ENCODE peak calls at places on chromosomes 6 and 20, in four cellular contexts. One of them, this sample, is unnamed.

GRCh38 chr6:142902636-142903053 is 42.3 kb downstream of the HIVEP2 start:
- DNase-seq in WTC11: no peak
- DNase-seq in SK-N-SH: peak; percentile 19
- DNase-seq in H1: no peak
- DNase-seq in this sample: peak; percentile 27

GRCh38 chr20:33554914-33555420 is 65.1 kb downstream of the CBFA2T2 start:
- DNase-seq in WTC11: no peak
- DNase-seq in SK-N-SH: no peak
- DNase-seq in H1: no peak
- DNase-seq in this sample: no peak

GRCh38 chr6:96675617-96676016 is 112.7 kb downstream of the FHL5 start:
- DNase-seq in WTC11: no peak
- DNase-seq in SK-N-SH: no peak
- DNase-seq in H1: no peak
- DNase-seq in this sample: no peak

GRCh38 chr6:112348334-112348874 is 1.3 kb downstream of the RFPL4B start:
- DNase-seq in WTC11: no peak
- DNase-seq in SK-N-SH: no peak
- DNase-seq in H1: no peak
- DNase-seq in this sample: no peak

GRCh38 chr6:157145656-157146285 is 177.5 kb downstream of the TMEM242 start:
- DNase-seq in WTC11: no peak
- DNase-seq in SK-N-SH: no peak
- DNase-seq in H1: no peak
- DNase-seq in this sample: no peak

GRCh38 chr6:116764961-116765841 is at the start of gene FAM162B:
- DNase-seq in WTC11: peak; percentile 67
- DNase-seq in SK-N-SH: peak; percentile 69
- DNase-seq in H1: peak; percentile 38
- DNase-seq in this sample: no peak

GRCh38 chr20:44020406-44021148 is 105.9 kb downstream of the TOX2 start:
- DNase-seq in WTC11: peak; percentile 24
- DNase-seq in SK-N-SH: no peak
- DNase-seq in H1: peak; percentile 15
- DNase-seq in this sample: no peak

GRCh38 chr6:24910331-24910849 is 25.4 kb downstream of the RIPOR2 start:
- DNase-seq in WTC11: peak; percentile 55
- DNase-seq in SK-N-SH: peak; percentile 62
- DNase-seq in H1: no peak
- DNase-seq in this sample: no peak

GRCh38 chr6:125810435-125810834 is 19.7 kb downstream of the NCOA7 start:
- DNase-seq in WTC11: no peak
- DNase-seq in SK-N-SH: no peak
- DNase-seq in H1: no peak
- DNase-seq in this sample: no peak

GRCh38 chr20:64069614-64070243 is 6.7 kb downstream of the TCEA2 start:
- DNase-seq in WTC11: peak; percentile 83
- DNase-seq in SK-N-SH: peak; percentile 89
- DNase-seq in H1: no peak
- DNase-seq in this sample: peak; percentile 70

GRCh38 chr6:13004610-13005009 is 288.0 kb downstream of the PHACTR1 start:
- DNase-seq in WTC11: no peak
- DNase-seq in SK-N-SH: no peak
- DNase-seq in H1: no peak
- DNase-seq in this sample: no peak

GRCh38 chr20:46307139-46307998 is 929 bp downstream of the CDH22 start:
- DNase-seq in WTC11: peak; percentile 82
- DNase-seq in SK-N-SH: peak; percentile 89
- DNase-seq in H1: peak; percentile 49
- DNase-seq in this sample: peak; percentile 91

GRCh38 chr6:121868191-121868590 is 432.7 kb downstream of the GJA1 start:
- DNase-seq in WTC11: no peak
- DNase-seq in SK-N-SH: no peak
- DNase-seq in H1: no peak
- DNase-seq in this sample: no peak

GRCh38 chr20:57428611-57429496 is 37.7 kb downstream of the RBM38 start:
- DNase-seq in WTC11: no peak
- DNase-seq in SK-N-SH: no peak
- DNase-seq in H1: no peak
- DNase-seq in this sample: no peak

GRCh38 chr6:14466278-14466677 is 348.7 kb downstream of the CD83 start:
- DNase-seq in WTC11: no peak
- DNase-seq in SK-N-SH: no peak
- DNase-seq in H1: no peak
- DNase-seq in this sample: no peak

GRCh38 chr20:63124092-63124781 is 91.7 kb downstream of the YTHDF1 start:
- DNase-seq in WTC11: peak; percentile 5
- DNase-seq in SK-N-SH: no peak
- DNase-seq in H1: no peak
- DNase-seq in this sample: no peak

GRCh38 chr6:19159087-19159486 is 678.1 kb upstream of the ID4 start:
- DNase-seq in WTC11: no peak
- DNase-seq in SK-N-SH: no peak
- DNase-seq in H1: no peak
- DNase-seq in this sample: no peak

GRCh38 chr6:148431413-148431812 is 88.8 kb downstream of the SASH1 start:
- DNase-seq in WTC11: no peak
- DNase-seq in SK-N-SH: no peak
- DNase-seq in H1: no peak
- DNase-seq in this sample: no peak

GRCh38 chr6:816510-817084 is 123.7 kb upstream of the EXOC2 start:
- DNase-seq in WTC11: no peak
- DNase-seq in SK-N-SH: no peak
- DNase-seq in H1: no peak
- DNase-seq in this sample: no peak

GRCh38 chr6:157107571-157107914 is 215.8 kb downstream of the TMEM242 start:
- DNase-seq in WTC11: no peak
- DNase-seq in SK-N-SH: no peak
- DNase-seq in H1: no peak
- DNase-seq in this sample: no peak

GRCh38 chr20:31979713-31980426 is 11.9 kb downstream of the XKR7 start:
- DNase-seq in WTC11: no peak
- DNase-seq in SK-N-SH: no peak
- DNase-seq in H1: no peak
- DNase-seq in this sample: no peak

DNA sequence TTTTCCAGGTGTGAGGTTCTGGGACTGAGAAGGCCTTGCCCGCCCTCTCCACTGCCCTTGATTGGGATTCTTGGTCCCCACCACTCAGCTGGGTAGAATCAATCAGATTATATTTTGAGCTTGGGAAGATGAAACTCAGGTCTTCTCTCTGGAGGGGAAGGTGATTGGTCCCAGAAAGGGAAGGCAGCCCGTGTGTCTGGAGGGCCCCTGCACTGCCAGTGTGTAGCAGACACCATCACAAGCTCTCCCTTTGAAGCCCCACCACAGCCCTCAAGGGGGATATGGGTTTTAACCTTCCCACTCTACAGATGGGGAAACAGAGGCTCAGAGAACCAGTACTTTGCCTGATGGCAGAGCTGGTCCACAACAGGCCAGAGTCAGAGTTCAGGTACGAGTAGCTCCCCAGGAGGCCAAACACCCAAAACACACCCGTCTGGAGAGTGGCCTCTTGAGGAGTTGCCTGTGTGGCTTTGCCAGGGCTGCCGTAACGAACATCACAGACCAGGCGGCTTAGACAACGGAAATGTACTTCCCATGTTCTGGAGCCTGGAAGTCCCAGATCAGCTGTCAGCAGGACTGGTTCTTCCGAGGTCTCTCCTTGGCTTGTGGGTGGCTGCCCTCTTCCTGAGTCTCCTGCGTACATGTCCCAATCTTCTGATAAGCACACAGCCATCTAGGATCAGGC is 205.6 kb downstream of the SYNDIG1 start:
- DNase-seq in WTC11: no peak
- DNase-seq in SK-N-SH: no peak
- DNase-seq in H1: no peak
- DNase-seq in this sample: no peak
- TF ChIP-seq TEAD4 in WTC11: no peak
- TF ChIP-seq TEAD4 in SK-N-SH: no peak
- TF ChIP-seq TEAD4 in H1: no peak
- TF ChIP-seq TEAD4 in this sample: no peak

DNA sequence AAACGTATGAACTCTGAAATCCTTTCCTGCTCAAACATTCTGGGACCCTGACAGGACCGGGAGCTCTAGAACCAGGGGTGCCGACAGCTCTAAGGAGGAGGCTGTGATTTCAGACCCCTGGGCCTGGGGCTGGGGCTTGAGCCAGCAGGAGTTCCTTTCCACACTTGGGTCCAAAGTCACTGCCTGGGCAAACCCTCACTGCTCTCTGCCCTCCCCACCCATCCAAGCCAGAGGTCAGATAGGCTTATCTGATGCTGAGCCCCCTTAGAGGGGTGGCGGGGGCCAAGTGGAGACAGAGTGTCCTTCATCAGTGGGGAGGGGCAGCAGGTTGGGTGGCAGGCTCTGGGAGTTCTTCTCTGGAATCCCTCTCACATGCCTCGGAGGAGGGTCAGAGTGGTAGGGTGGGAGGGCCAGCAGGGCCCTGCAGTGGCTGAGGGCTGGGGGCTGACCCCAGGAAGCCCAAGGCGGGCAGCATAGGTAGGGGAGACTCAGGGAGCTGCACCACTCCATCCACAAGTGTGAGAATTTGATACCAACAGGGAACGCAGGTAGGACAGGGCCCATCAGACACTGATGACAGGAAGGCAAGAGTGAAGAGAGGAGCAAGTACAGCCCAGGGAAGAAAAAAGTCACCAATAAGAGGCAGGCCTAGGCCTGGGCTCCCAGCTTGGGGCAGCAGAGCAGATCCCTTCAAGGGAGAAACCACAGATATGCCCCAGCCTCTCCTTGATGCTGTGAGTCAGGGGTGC is 121.0 kb downstream of the MRPL14 start:
- DNase-seq in WTC11: no peak
- DNase-seq in SK-N-SH: no peak
- DNase-seq in H1: no peak
- DNase-seq in this sample: no peak
- TF ChIP-seq TEAD4 in WTC11: no peak
- TF ChIP-seq TEAD4 in SK-N-SH: no peak
- TF ChIP-seq TEAD4 in H1: no peak
- TF ChIP-seq TEAD4 in this sample: no peak

DNA sequence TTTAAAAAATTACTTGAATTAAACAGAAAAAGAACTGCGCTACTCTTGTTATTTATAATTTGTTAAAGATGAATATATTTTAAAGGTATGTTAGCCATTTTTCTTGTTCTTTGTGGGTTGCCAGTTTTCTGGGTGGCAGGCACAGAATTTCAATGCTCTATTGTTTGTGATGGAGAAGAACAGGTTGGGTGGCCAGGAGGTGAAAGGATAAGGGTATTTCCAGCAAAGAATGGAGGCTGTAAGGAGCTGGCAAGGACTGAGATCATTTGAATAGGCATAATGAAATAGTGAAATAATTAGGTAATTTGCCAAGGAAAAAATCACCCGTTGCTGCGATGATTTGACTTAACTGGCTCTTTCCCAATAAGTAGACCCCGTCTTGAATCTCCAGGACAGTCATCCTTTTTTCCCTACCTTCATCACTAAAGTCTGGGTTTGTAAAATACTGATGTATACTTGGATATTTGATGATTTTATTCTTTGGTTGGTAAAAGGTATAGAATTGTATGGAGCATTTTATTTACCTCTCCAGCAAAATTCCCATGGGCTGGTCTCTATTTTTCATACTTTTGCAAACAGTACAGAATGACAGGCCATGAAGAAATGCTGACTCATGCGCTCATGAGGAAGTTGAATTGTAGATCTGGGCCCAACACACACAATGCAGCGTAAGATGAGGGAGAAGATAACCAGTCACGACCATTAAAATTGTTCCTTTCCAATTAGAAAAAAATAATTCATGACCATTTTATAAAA is 2.5 kb upstream of the GCNT2 start:
- DNase-seq in WTC11: no peak
- DNase-seq in SK-N-SH: no peak
- DNase-seq in H1: no peak
- DNase-seq in this sample: peak; percentile 74
- TF ChIP-seq TEAD4 in WTC11: no peak
- TF ChIP-seq TEAD4 in SK-N-SH: no peak
- TF ChIP-seq TEAD4 in H1: no peak
- TF ChIP-seq TEAD4 in this sample: no peak

DNA sequence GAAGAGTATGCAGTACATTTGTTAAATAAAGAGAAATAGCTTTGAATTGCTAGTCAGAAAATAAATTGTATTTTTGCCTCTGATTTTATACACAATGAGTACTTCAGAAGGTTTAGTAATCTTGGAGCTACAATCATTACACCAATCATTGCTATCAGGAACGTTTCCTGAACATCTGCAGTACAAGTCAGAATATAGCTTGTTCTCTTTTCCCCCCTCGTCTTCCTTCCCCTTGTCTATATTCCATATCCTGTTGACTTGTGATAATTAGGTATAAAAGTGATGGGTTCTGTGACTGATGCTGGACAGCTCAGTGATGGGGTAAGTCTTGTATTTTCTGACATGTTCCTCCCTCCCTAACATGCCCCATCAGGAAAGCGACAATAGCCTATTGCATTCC is 94.0 kb downstream of the AHI1 start:
- DNase-seq in WTC11: no peak
- DNase-seq in SK-N-SH: no peak
- DNase-seq in H1: no peak
- DNase-seq in this sample: no peak
- TF ChIP-seq TEAD4 in WTC11: no peak
- TF ChIP-seq TEAD4 in SK-N-SH: no peak
- TF ChIP-seq TEAD4 in H1: no peak
- TF ChIP-seq TEAD4 in this sample: no peak

GRCh38 chr20:60884277-60884676 is 367.8 kb upstream of the CDH4 start:
- DNase-seq in WTC11: no peak
- DNase-seq in SK-N-SH: no peak
- DNase-seq in H1: no peak
- DNase-seq in this sample: no peak
- TF ChIP-seq TEAD4 in WTC11: no peak
- TF ChIP-seq TEAD4 in SK-N-SH: no peak
- TF ChIP-seq TEAD4 in H1: no peak
- TF ChIP-seq TEAD4 in this sample: no peak

DNA sequence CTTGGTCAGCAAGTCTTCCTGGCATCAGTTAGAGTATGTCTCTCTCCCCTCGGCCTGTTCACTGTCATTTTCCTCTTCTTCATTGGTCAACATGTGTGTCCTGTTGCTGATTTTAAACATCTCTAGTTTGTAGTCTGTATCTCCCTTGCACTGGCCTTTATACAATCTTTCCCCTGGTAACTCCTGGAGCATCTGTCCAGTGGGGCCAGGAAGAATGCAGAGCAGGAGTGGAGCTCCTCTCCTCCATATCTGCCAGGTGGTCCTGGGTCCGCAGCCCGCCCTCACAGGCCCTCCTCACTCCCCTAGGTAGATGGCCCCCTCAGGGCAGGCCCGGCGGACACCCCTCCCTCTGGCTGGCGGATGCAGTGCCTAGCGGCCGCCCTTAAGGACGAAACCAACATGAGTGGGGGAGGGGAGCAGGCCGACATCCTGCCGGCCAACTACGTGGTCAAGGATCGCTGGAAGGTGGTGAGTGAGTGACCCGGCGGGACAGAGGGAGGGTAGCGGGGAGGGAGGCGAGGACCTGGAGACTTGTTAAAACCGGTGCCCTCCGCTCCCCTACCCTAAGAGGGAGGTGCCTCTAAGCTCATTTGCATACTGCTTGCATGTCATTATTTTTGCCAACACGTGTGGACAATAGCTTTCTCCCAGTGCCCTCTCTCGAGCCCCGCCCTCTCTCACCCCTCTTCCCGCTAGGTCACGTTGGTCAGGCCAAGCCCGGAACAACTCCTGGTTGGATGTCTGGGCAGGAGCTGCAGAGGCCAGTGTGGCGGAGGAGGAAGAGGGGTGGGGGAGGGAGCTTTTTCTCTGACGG is 3.2 kb downstream of the TTBK1 start:
- DNase-seq in WTC11: peak; percentile 90
- DNase-seq in SK-N-SH: peak; percentile 85
- DNase-seq in H1: peak; percentile 82
- DNase-seq in this sample: peak; percentile 60
- TF ChIP-seq TEAD4 in WTC11: no peak
- TF ChIP-seq TEAD4 in SK-N-SH: no peak
- TF ChIP-seq TEAD4 in H1: no peak
- TF ChIP-seq TEAD4 in this sample: no peak

This sample was measured in K562.